ENCODE peak calls at places on chromosomes 13 and 19, in seven cellular contexts. One of them, this sample, is unnamed.

GRCh38 chr13:47611664-47612288 is 389.3 kb downstream of the SUCLA2 start:
- DNase-seq in H1: no peak
- DNase-seq in mesenchymal stem cell: no peak
- DNase-seq in trophoblast cell: no peak
- DNase-seq in neuronal stem cell: no peak
- DNase-seq in H9: no peak
- DNase-seq in mesendoderm: no peak
- DNase-seq in this sample: peak

GRCh38 chr19:43725468-43725867 is 9.6 kb downstream of the IRGC start:
- DNase-seq in mesendoderm: no peak
- DNase-seq in neuronal stem cell: no peak
- DNase-seq in H1: no peak
- DNase-seq in mesenchymal stem cell: no peak
- DNase-seq in H9: no peak
- DNase-seq in trophoblast cell: no peak
- DNase-seq in this sample: no peak

GRCh38 chr13:30739646-30740642 is 4.6 kb downstream of the ALOX5AP start:
- DNase-seq in mesenchymal stem cell: peak
- DNase-seq in trophoblast cell: peak
- DNase-seq in H9: no peak
- DNase-seq in neuronal stem cell: no peak
- DNase-seq in mesendoderm: peak
- DNase-seq in H1: no peak
- DNase-seq in this sample: peak

GRCh38 chr13:111005808-111006494 is 91.1 kb upstream of the ANKRD10 start:
- DNase-seq in mesenchymal stem cell: no peak
- DNase-seq in neuronal stem cell: no peak
- DNase-seq in H1: no peak
- DNase-seq in trophoblast cell: no peak
- DNase-seq in mesendoderm: no peak
- DNase-seq in H9: no peak
- DNase-seq in this sample: peak

GRCh38 chr19:5718032-5718578 is 1.8 kb downstream of the LONP1 start:
- DNase-seq in H1: no peak
- DNase-seq in H9: no peak
- DNase-seq in mesenchymal stem cell: peak
- DNase-seq in trophoblast cell: no peak
- DNase-seq in mesendoderm: no peak
- DNase-seq in neuronal stem cell: no peak
- DNase-seq in this sample: peak

GRCh38 chr13:59119475-59119874 is 1044.3 kb downstream of the DIAPH3 start:
- DNase-seq in mesendoderm: no peak
- DNase-seq in trophoblast cell: no peak
- DNase-seq in H1: no peak
- DNase-seq in H9: no peak
- DNase-seq in neuronal stem cell: no peak
- DNase-seq in mesenchymal stem cell: no peak
- DNase-seq in this sample: no peak

GRCh38 chr13:105630411-105630810 is 905.1 kb downstream of the EFNB2 start:
- DNase-seq in mesenchymal stem cell: no peak
- DNase-seq in neuronal stem cell: no peak
- DNase-seq in mesendoderm: no peak
- DNase-seq in trophoblast cell: no peak
- DNase-seq in H9: no peak
- DNase-seq in H1: no peak
- DNase-seq in this sample: no peak

GRCh38 chr19:21758296-21758695 is 9.1 kb downstream of the ZNF100 start:
- DNase-seq in H9: no peak
- DNase-seq in trophoblast cell: no peak
- DNase-seq in neuronal stem cell: no peak
- DNase-seq in mesendoderm: no peak
- DNase-seq in mesenchymal stem cell: no peak
- DNase-seq in H1: no peak
- DNase-seq in this sample: no peak

GRCh38 chr13:109789262-109789661 is 2.9 kb upstream of the IRS2 start:
- DNase-seq in H9: no peak
- DNase-seq in neuronal stem cell: no peak
- DNase-seq in trophoblast cell: no peak
- DNase-seq in mesendoderm: no peak
- DNase-seq in H1: no peak
- DNase-seq in mesenchymal stem cell: no peak
- DNase-seq in this sample: no peak

GRCh38 chr13:26498524-26499208 is 58.8 kb upstream of the WASF3 start:
- DNase-seq in H9: no peak
- DNase-seq in mesendoderm: no peak
- DNase-seq in trophoblast cell: no peak
- DNase-seq in mesenchymal stem cell: peak
- DNase-seq in H1: no peak
- DNase-seq in neuronal stem cell: no peak
- DNase-seq in this sample: peak

DNA sequence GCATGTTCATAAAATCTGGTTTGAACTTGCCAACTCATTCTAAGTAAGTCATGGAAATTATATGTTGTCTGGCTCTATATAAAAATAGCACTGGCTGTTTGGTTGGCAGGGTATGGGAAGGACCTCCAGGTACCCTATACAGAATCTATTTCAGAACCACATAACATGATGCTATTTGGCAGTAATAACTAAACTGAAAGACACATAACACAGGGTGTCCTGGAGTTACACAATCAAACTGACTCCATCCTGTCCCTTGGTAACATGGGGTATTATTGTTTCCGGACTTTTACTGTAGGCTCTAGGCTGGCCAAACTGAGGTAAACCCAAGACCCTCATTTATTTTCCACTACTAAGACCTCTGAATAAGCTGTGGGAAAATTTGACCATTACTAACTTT is 248.8 kb downstream of the RGCC start:
- DNase-seq in neuronal stem cell: no peak
- DNase-seq in H1: no peak
- DNase-seq in mesenchymal stem cell: no peak
- DNase-seq in mesendoderm: no peak
- DNase-seq in trophoblast cell: no peak
- DNase-seq in H9: no peak
- DNase-seq in this sample: no peak
- H4K8ac ChIP-seq in neuronal stem cell: no peak
- H4K8ac ChIP-seq in H1: no peak
- H4K8ac ChIP-seq in mesenchymal stem cell: no peak
- H4K8ac ChIP-seq in mesendoderm: no peak
- H4K8ac ChIP-seq in trophoblast cell: no peak
- H4K8ac ChIP-seq in H9: no peak
- H4K8ac ChIP-seq in this sample: no peak

DNA sequence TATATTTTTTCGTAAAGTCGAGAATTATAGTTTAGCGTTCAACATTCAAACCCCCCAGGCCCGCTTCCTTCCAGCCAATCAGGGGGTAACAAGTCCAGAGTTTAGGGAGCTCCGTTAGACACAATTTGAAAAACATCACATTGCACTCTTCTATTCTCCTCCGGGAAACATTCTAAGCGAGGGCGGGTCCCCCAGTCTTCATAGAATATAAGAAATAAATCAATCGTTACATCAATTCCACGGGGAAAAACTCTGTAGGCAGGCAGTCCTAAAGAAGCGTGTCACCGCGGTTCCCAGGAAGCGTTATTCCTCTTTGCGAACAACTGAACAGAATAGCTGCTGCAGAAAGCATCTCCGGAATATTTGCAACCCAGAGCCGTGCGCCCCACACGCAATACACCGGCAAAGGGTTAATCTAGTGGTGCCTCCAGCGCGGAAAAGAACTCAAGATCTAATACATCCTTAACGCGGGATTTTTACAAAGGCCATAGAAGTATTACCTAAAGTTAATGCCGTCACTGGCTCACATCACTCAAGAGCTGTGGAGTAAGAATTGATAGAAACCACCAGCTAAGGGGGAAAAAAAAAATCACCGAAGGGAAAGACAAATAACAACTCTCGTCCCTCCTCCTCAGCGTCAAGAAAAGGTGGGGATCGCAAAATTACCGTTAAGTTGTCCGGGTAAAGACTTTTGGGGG is 65.1 kb downstream of the KCNRG start:
- DNase-seq in neuronal stem cell: peak
- DNase-seq in mesendoderm: peak
- DNase-seq in mesenchymal stem cell: peak
- DNase-seq in H1: no peak
- DNase-seq in trophoblast cell: peak
- DNase-seq in H9: no peak
- DNase-seq in this sample: peak
- H3K18ac ChIP-seq in neuronal stem cell: no peak
- H3K18ac ChIP-seq in mesendoderm: no peak
- H3K18ac ChIP-seq in mesenchymal stem cell: peak
- H3K18ac ChIP-seq in H1: no peak
- H3K18ac ChIP-seq in trophoblast cell: no peak
- H3K18ac ChIP-seq in H9: no peak
- H3K18ac ChIP-seq in this sample: peak

GRCh38 chr19:4225902-4226301 is 3.4 kb upstream of the EBI3 start:
- DNase-seq in trophoblast cell: no peak
- DNase-seq in H9: no peak
- DNase-seq in neuronal stem cell: no peak
- DNase-seq in H1: no peak
- DNase-seq in mesendoderm: no peak
- DNase-seq in mesenchymal stem cell: no peak
- DNase-seq in this sample: no peak

GRCh38 chr19:4229179-4229931 is at the start of gene EBI3:
- DNase-seq in neuronal stem cell: no peak
- DNase-seq in trophoblast cell: peak
- DNase-seq in H9: peak
- DNase-seq in mesenchymal stem cell: peak
- DNase-seq in H1: no peak
- DNase-seq in mesendoderm: peak
- DNase-seq in this sample: peak

GRCh38 chr19:4232614-4233281 is 3.4 kb downstream of the EBI3 start:
- DNase-seq in H1: peak
- DNase-seq in neuronal stem cell: no peak
- DNase-seq in mesenchymal stem cell: no peak
- DNase-seq in trophoblast cell: peak
- DNase-seq in H9: no peak
- DNase-seq in mesendoderm: no peak
- DNase-seq in this sample: no peak

GRCh38 chr19:4227771-4228170 is 1.6 kb upstream of the EBI3 start:
- DNase-seq in H1: no peak
- DNase-seq in trophoblast cell: no peak
- DNase-seq in mesenchymal stem cell: no peak
- DNase-seq in mesendoderm: no peak
- DNase-seq in H9: no peak
- DNase-seq in neuronal stem cell: no peak
- DNase-seq in this sample: no peak

DNA sequence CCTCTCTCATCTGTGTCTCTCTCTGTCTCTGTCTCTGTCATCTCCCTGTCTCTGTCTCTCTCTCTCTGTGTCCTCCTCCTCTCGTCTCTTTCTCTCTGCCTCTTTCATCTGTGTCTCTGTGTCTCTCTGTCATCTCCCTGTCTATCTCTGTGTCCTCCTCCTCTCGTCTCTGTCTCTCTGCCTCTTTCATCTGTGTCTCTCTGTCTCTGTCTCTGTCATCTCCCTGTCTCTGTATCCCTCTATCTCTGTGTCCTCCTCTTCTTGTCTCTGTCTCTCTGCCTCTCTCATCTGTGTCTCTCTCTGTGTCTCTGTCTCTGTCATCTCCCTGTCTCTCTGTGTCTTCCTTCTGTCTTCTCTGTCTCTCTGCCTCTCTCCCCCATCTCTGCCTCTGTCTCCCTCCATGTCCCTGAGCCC is 551 bp upstream of the EBI3 start:
- DNase-seq in mesenchymal stem cell: no peak
- DNase-seq in mesendoderm: no peak
- DNase-seq in trophoblast cell: no peak
- DNase-seq in H1: no peak
- DNase-seq in H9: no peak
- DNase-seq in neuronal stem cell: no peak
- DNase-seq in this sample: no peak
- H4K8ac ChIP-seq in mesenchymal stem cell: peak
- H4K8ac ChIP-seq in mesendoderm: no peak
- H4K8ac ChIP-seq in trophoblast cell: peak
- H4K8ac ChIP-seq in H1: no peak
- H4K8ac ChIP-seq in H9: no peak
- H4K8ac ChIP-seq in neuronal stem cell: no peak
- H4K8ac ChIP-seq in this sample: no peak

GRCh38 chr19:42132030-42132628 is at the start of gene POU2F2:
- DNase-seq in mesenchymal stem cell: peak
- DNase-seq in H9: peak
- DNase-seq in H1: peak
- DNase-seq in mesendoderm: peak
- DNase-seq in neuronal stem cell: no peak
- DNase-seq in trophoblast cell: no peak
- DNase-seq in this sample: no peak
- H3K18ac ChIP-seq in mesenchymal stem cell: peak
- H3K18ac ChIP-seq in H9: no peak
- H3K18ac ChIP-seq in H1: peak
- H3K18ac ChIP-seq in mesendoderm: no peak
- H3K18ac ChIP-seq in neuronal stem cell: peak
- H3K18ac ChIP-seq in trophoblast cell: no peak
- H3K18ac ChIP-seq in this sample: no peak

GRCh38 chr13:114261328-114261965 is 20.0 kb upstream of the UPF3A start:
- DNase-seq in H1: no peak
- DNase-seq in neuronal stem cell: no peak
- DNase-seq in H9: no peak
- DNase-seq in mesenchymal stem cell: no peak
- DNase-seq in mesendoderm: peak
- DNase-seq in trophoblast cell: no peak
- DNase-seq in this sample: no peak
- H4K8ac ChIP-seq in H1: no peak
- H4K8ac ChIP-seq in neuronal stem cell: no peak
- H4K8ac ChIP-seq in H9: no peak
- H4K8ac ChIP-seq in mesenchymal stem cell: no peak
- H4K8ac ChIP-seq in mesendoderm: no peak
- H4K8ac ChIP-seq in trophoblast cell: no peak
- H4K8ac ChIP-seq in this sample: no peak

DNA sequence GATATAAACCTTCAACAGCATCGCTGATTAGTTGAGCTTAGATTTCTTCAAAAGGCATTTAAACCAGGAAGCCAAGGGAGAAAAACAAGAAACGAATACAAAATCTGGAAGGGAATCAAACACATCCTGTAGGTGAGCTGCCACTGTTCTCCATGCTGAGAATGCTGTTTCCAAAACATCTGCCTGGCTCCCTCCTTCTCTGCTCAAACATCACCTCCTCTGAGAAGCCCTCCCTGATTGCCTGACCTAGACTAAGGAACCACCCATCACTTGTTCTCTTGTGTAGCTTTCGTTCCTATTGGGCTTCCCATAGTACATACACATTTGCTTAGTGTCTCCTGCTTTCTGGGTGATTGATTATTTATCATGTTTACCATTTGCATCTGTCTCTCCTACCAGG is 152.7 kb downstream of the CACNA1A start:
- DNase-seq in H9: no peak
- DNase-seq in neuronal stem cell: no peak
- DNase-seq in mesenchymal stem cell: no peak
- DNase-seq in mesendoderm: no peak
- DNase-seq in trophoblast cell: no peak
- DNase-seq in H1: no peak
- DNase-seq in this sample: no peak
- H3K18ac ChIP-seq in H9: no peak
- H3K18ac ChIP-seq in neuronal stem cell: no peak
- H3K18ac ChIP-seq in mesenchymal stem cell: no peak
- H3K18ac ChIP-seq in mesendoderm: no peak
- H3K18ac ChIP-seq in trophoblast cell: no peak
- H3K18ac ChIP-seq in H1: no peak
- H3K18ac ChIP-seq in this sample: no peak

GRCh38 chr19:49997709-49998108 is 27.5 kb downstream of the VRK3 start:
- DNase-seq in trophoblast cell: peak
- DNase-seq in mesendoderm: peak
- DNase-seq in H1: peak
- DNase-seq in H9: peak
- DNase-seq in mesenchymal stem cell: peak
- DNase-seq in neuronal stem cell: no peak
- DNase-seq in this sample: peak
- H4K8ac ChIP-seq in trophoblast cell: no peak
- H4K8ac ChIP-seq in mesendoderm: no peak
- H4K8ac ChIP-seq in H1: no peak
- H4K8ac ChIP-seq in H9: no peak
- H4K8ac ChIP-seq in mesenchymal stem cell: no peak
- H4K8ac ChIP-seq in neuronal stem cell: no peak
- H4K8ac ChIP-seq in this sample: no peak

This sample was measured in IMR-90.